ENCODE peak calls at places on chromosomes 5 and 9, in seven cellular contexts. O is GM23338; Y is lung; Z is bronchial epithelial cell; U is WERI-Rb-1; Q is PC-3; R is CD8-positive, alpha-beta T cell. B is an unnamed sample.

GRCh38 chr5:60945760-60946253 is 802 bp downstream of the NDUFAF2 start:
- DNase-seq in R (no peak), U (no peak), O (peak), Y (peak), Z (peak), Q (peak), B (peak)

GRCh38 chr5:159182691-159183090 is 26.7 kb downstream of the RNF145 start:
- DNase-seq in O (no peak), Z (peak), Q (no peak), U (no peak), Y (no peak), R (no peak), B (no peak)

GRCh38 chr5:82591021-82591515 is 312.9 kb upstream of the RPS23 start:
- DNase-seq in O (peak), Z (peak), Y (no peak), U (no peak), Q (peak), R (no peak), B (peak)

GRCh38 chr9:27673626-27674025 is 100.3 kb upstream of the C9orf72 start:
- DNase-seq in U (no peak), Y (no peak), R (no peak), Z (no peak), O (no peak), Q (no peak), B (no peak)

GRCh38 chr5:50744761-50745160 is 78.3 kb downstream of the PARP8 start:
- DNase-seq in O (no peak), Y (no peak), Q (no peak), Z (peak), R (no peak), U (no peak), B (peak)

GRCh38 chr5:79146352-79146751 is 34.7 kb downstream of the BHMT start:
- DNase-seq in Z (peak), Q (peak), O (peak), Y (no peak), R (no peak), U (no peak), B (peak)

GRCh38 chr5:157540707-157541451 is 34.7 kb downstream of the ADAM19 start:
- DNase-seq in Z (peak), O (no peak), R (peak), Q (no peak), Y (peak), U (no peak), B (peak)

GRCh38 chr5:118968925-118969375 is 19.4 kb downstream of the DTWD2 start:
- DNase-seq in Z (no peak), R (no peak), Q (peak), Y (no peak), O (no peak), U (peak), B (no peak)

GRCh38 chr5:172958268-172959046 is 767 bp upstream of the RPL26L1 start:
- DNase-seq in Q (peak), O (peak), Y (peak), Z (peak), R (peak), U (peak), B (peak)

GRCh38 chr5:168317521-168318147 is 26.2 kb downstream of the WWC1 start:
- DNase-seq in Y (peak), R (no peak), U (peak), Z (peak), O (no peak), Q (peak), B (peak)

GRCh38 chr5:93273176-93273575 is 307.8 kb downstream of the NR2F1-AS1 start:
- DNase-seq in Q (peak), Y (no peak), O (no peak), R (no peak), U (no peak), Z (peak), B (peak)

GRCh38 chr5:1743769-1744085 is 55.9 kb downstream of the MRPL36 start:
- DNase-seq in O (no peak), Q (no peak), U (peak), Y (no peak), Z (no peak), R (no peak), B (no peak)

GRCh38 chr9:70668751-70669150 is 254.3 kb upstream of the KLF9 start:
- DNase-seq in Q (no peak), Y (no peak), Z (peak), R (no peak), U (no peak), O (no peak), B (peak)

GRCh38 chr5:123549256-123549904 is 37.4 kb downstream of the CSNK1G3 start:
- DNase-seq in Z (no peak), Y (no peak), O (no peak), U (no peak), R (peak), Q (no peak), B (no peak)

GRCh38 chr5:15932066-15932465 is 247.5 kb downstream of the MARCHF11 start:
- DNase-seq in Q (no peak), Y (no peak), R (no peak), U (peak), O (no peak), Z (no peak), B (no peak)

GRCh38 chr5:112084149-112084548 is 327.2 kb upstream of the NREP start:
- DNase-seq in R (no peak), Y (no peak), O (no peak), U (no peak), Q (no peak), Z (no peak), B (no peak)

GRCh38 chr5:76187386-76187785 is 104.2 kb downstream of the SV2C start:
- DNase-seq in O (no peak), Q (no peak), Y (no peak), U (no peak), R (no peak), Z (no peak), B (no peak)

GRCh38 chr5:100252040-100252439 is 283.1 kb upstream of the FAM174A start:
- DNase-seq in Z (no peak), U (no peak), Y (no peak), O (no peak), R (no peak), Q (no peak), B (no peak)

GRCh38 chr5:140189977-140190867 is 15.2 kb downstream of the CYSTM1 start:
- DNase-seq in Q (no peak), Y (no peak), O (no peak), Z (peak), R (no peak), U (no peak), B (no peak)

GRCh38 chr9:38662763-38663593 is 42.6 kb upstream of the ANKRD18A start:
- DNase-seq in Y (no peak), O (peak), Q (peak), R (no peak), U (no peak), Z (no peak), B (no peak)

GRCh38 chr5:12292610-12293204 is 388.5 kb upstream of the CTNND2 start:
- DNase-seq in O (peak), R (no peak), Z (peak), Q (peak), U (peak), Y (no peak), B (peak)

GRCh38 chr9:137446851-137447471 is 5.8 kb upstream of the ENTPD8 start:
- DNase-seq in Z (no peak), Q (no peak), U (no peak), R (no peak), Y (no peak), O (no peak), B (no peak)

GRCh38 chr5:178115136-178115834 is 2.0 kb downstream of the N4BP3 start:
- DNase-seq in Q (no peak), Y (no peak), U (no peak), Z (no peak), O (peak), R (no peak), B (no peak)

GRCh38 chr5:141742866-141743651 is 61.0 kb upstream of the ARAP3 start:
- DNase-seq in O (peak), Z (peak), R (no peak), U (peak), Q (peak), Y (no peak), B (peak)

GRCh38 chr9:73741316-73741715 is 589.7 kb downstream of the ANXA1 start:
- DNase-seq in Z (no peak), O (no peak), Q (no peak), U (no peak), R (no peak), Y (no peak), B (no peak)

GRCh38 chr5:80711938-80712337 is 57.2 kb upstream of the DHFR start:
- DNase-seq in Z (peak), Y (no peak), R (no peak), U (peak), O (peak), Q (peak), B (peak)
- TF ChIP-seq CTCF in Z (peak), Y (no peak), R (no peak), U (peak), O (peak), Q (peak), B (peak)

GRCh38 chr9:113012492-113012891 is 500 bp upstream of the ZNF883 start:
- DNase-seq in O (peak), Y (no peak), U (no peak), Z (no peak), Q (no peak), R (no peak), B (no peak)

DNA sequence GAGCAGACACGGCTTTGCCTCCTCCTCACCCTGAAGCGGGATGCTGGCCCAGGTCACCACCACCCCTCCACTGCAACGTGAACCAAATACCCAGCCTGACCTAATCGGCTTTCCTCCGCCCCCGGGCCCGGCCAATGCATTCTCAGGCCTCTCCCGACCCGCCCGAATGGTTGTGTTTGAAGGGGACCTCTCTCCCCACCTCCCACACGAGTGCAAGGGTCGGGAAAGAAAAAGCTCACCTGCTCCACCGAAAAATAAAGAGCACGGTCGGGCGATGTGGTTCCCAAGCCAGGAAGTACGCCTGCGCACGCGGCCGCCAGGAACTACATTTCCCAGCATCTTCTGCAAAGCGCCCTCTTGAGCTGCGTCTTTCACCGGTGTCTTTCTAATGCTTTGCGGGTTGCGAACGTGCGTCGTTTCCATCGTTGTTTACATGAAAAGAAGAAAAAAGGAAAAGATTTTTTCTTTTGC is at the start of gene ZNF883:
- DNase-seq in Q (no peak), Z (peak), Y (peak), U (peak), O (peak), R (peak), B (peak)
- H3K4me3 ChIP-seq in Q (no peak), Z (peak), Y (no peak), U (peak), O (peak), R (peak), B (peak)

DNA sequence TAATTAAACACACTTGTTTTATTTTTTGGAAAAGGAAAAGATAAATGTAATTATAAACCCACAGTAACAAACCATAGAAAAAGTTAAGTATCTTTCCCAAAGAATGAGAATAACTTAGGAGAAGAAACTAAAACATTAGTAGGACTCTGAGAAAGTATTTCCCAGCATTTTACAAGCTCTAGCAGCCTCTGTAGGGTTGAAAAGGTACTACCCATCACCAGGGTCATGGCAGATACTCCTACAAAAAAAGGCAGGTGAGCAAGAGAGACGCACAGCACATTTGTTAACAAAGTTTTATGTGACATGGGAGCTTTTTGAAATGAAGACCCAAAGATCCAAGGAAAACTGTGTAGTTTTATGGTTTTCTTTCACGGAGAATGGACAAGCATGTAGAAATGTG is 77.7 kb upstream of the FAM169A start:
- DNase-seq in Z (no peak), U (no peak), Q (no peak), O (peak), R (no peak), Y (no peak), B (no peak)
- TF ChIP-seq CTCF in Z (no peak), U (peak), Q (no peak), O (peak), R (peak), Y (no peak), B (no peak)

DNA sequence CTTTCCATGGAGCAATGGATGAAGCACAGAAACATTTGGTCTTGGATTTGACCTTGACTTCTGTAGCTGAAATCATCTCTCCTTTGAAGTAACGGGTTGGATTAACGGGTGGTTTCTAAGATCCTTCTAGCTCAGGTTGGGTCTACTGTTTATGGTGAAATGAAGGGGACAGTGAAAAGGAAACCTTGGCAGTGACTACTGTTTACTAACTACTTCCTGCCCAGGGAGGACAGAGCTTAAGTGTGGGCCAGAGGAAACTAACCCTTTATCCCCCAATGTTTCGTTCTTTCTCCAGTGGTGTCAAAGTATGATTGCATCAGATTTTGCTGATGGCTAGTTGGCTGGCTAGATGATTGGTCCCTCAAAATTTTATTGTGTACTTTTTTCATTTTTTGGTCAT is 22.2 kb downstream of the SKP2 start:
- DNase-seq in Q (no peak), U (no peak), O (no peak), R (no peak), Z (no peak), Y (no peak), B (no peak)
- H3K4me3 ChIP-seq in Q (no peak), U (no peak), O (no peak), R (no peak), Z (no peak), Y (no peak), B (no peak)

DNA sequence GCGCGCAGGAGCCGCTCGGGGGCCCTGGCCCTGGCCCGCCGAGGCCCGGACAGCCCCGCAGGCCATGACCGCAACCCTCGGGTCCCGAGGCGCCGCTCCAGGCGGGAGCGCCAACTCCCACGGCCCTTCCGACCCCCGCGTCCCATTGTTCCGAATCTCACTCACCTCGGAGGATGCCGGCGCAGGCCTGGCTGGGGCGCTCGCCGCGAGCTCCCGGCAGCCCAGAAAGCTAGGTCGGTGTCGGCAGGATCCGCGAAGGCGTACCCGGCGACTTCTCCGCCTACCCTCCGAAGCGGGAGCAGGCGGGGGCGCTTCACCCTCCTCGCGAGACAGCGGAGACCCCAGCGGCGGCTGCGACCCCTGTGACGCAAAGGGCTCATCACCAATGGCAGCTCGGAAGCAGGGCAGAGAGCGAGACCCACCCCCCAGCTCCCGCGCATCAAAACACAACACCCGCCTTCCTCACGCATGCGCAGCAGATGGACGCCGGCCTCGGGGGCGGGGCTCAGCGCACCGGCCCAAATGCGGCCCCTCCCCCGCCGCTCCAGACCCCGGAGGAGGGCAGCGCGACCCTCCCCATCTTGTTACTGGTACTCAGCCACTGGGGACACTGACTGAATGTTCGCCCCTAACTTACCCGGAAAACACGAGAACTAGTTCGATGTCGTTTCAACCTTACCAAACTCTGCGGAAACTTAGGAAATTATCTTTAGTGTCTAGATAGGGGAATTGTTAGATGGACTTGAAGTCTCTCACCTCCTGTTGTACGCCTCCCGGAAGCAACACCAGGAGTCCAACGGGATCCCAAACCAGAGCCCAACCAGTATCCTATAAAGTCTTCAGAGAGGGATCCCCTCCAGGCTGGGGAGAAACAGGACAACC is 1.3 kb upstream of the SMIM27 start:
- DNase-seq in Y (peak), O (peak), R (peak), Q (peak), Z (peak), U (peak), B (peak)
- TF ChIP-seq CTCF in Y (no peak), O (peak), R (peak), Q (no peak), Z (no peak), U (peak), B (peak)

DNA sequence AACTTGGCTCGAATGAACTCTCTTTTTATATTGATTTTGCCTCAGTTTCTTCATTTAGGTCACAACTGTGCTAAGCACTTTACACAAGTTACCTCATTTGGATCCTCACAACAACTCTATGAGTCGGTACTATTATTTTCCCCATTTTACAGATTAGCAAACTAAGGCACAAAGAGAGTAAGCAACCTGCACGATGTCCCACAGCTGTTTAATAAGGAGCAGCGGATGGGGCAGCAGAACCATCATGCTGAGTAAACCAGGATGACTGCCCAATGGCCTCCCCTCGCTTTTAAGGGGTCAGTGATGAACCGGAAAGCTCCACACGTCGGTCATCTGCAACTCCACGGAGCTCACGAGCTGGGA is 607 bp downstream of the PRELID2 start:
- DNase-seq in R (no peak), O (no peak), Z (no peak), Y (no peak), Q (no peak), U (peak), B (no peak)
- H3K4me3 ChIP-seq in R (peak), O (peak), Z (peak), Y (peak), Q (peak), U (peak), B (peak)

GRCh38 chr5:101393795-101394450 is 490.8 kb upstream of the ST8SIA4 start:
- DNase-seq in Z (no peak), Y (no peak), Q (no peak), R (no peak), O (no peak), U (no peak), B (no peak)

GRCh38 chr5:101390317-101390908 is 487.3 kb upstream of the ST8SIA4 start:
- DNase-seq in Y (no peak), U (peak), Z (peak), Q (peak), O (peak), R (no peak), B (peak)
- TF ChIP-seq CTCF in Y (peak), U (peak), Z (peak), Q (peak), O (peak), R (peak), B (peak)